ENCODE peak calls at places on chromosomes 13 and 19, in seven cellular contexts. U, G, T, R, K, L and Z are unnamed samples.

GRCh38 chr19:48556163-48556562 is 4.2 kb downstream of the SULT2B1 start:
- DNase-seq in U (no peak), G (no peak), T (no peak), R (peak; percentile 31), K (no peak), L (peak; percentile 50), Z (no peak)

GRCh38 chr19:19613456-19613855 is 5.0 kb downstream of the PBX4 start:
- DNase-seq in U (no peak), G (no peak), T (no peak), R (no peak), K (no peak), L (no peak), Z (no peak)

GRCh38 chr13:99984463-99985242 is 3.1 kb downstream of the ZIC2 start:
- DNase-seq in U (no peak), G (no peak), T (no peak), R (no peak), K (no peak), L (no peak), Z (no peak)

GRCh38 chr19:40862333-40862732 is 12.1 kb upstream of the CYP2A6 start:
- DNase-seq in U (no peak), G (no peak), T (no peak), R (no peak), K (no peak), L (no peak), Z (no peak)

GRCh38 chr13:34869737-34870136 is 72.3 kb upstream of the NBEA start:
- DNase-seq in U (no peak), G (no peak), T (no peak), R (no peak), K (no peak), L (no peak), Z (no peak)

GRCh38 chr19:343941-344624 is 513 bp downstream of the MIER2 start:
- DNase-seq in U (no peak), G (peak; percentile 20), T (no peak), R (peak; percentile 96), K (peak; percentile 72), L (peak; percentile 70), Z (peak; percentile 82)

GRCh38 chr19:29606420-29606747 is 301 bp downstream of the POP4 start:
- DNase-seq in U (no peak), G (no peak), T (no peak), R (no peak), K (no peak), L (peak; percentile 57), Z (peak; percentile 79)

GRCh38 chr13:88071371-88071770 is 400.2 kb downstream of the SLITRK5 start:
- DNase-seq in U (no peak), G (no peak), T (no peak), R (no peak), K (no peak), L (no peak), Z (no peak)

GRCh38 chr19:50906217-50906616 is 5.0 kb downstream of the KLK4 start:
- DNase-seq in U (no peak), G (no peak), T (no peak), R (peak; percentile 67), K (peak; percentile 67), L (no peak), Z (no peak)

GRCh38 chr13:75423383-75423782 is 58.6 kb downstream of the TBC1D4 start:
- DNase-seq in U (no peak), G (no peak), T (no peak), R (no peak), K (no peak), L (no peak), Z (no peak)

GRCh38 chr19:19547674-19548345 is 9.7 kb downstream of the CILP2 start:
- DNase-seq in U (peak; percentile 42), G (no peak), T (no peak), R (no peak), K (no peak), L (no peak), Z (no peak)

GRCh38 chr19:18425515-18426415 is 6.6 kb downstream of the SSBP4 start:
- DNase-seq in U (peak; percentile 75), G (no peak), T (no peak), R (no peak), K (no peak), L (peak; percentile 90), Z (peak; percentile 91)

GRCh38 chr19:16462757-16463250 is 9.0 kb downstream of the EPS15L1 start:
- DNase-seq in U (no peak), G (no peak), T (no peak), R (no peak), K (no peak), L (peak; percentile 91), Z (no peak)

GRCh38 chr13:109348514-109349340 is 437.7 kb downstream of the IRS2 start:
- DNase-seq in U (no peak), G (no peak), T (no peak), R (no peak), K (no peak), L (peak; percentile 37), Z (no peak)

GRCh38 chr13:51000576-51001260 is 91.1 kb downstream of the RNASEH2B start:
- DNase-seq in U (peak; percentile 46), G (no peak), T (peak; percentile 40), R (no peak), K (no peak), L (no peak), Z (no peak)

GRCh38 chr13:99484405-99484981 is 16.8 kb upstream of the TM9SF2 start:
- DNase-seq in U (no peak), G (no peak), T (no peak), R (no peak), K (no peak), L (no peak), Z (no peak)

GRCh38 chr13:46662690-46663089 is 109.7 kb downstream of the LRCH1 start:
- DNase-seq in U (no peak), G (no peak), T (no peak), R (no peak), K (no peak), L (no peak), Z (no peak)

GRCh38 chr19:1840541-1841115 is 7.7 kb downstream of the REXO1 start:
- DNase-seq in U (peak; percentile 57), G (no peak), T (no peak), R (no peak), K (no peak), L (no peak), Z (no peak)

GRCh38 chr13:28684257-28684656 is 25.3 kb downstream of the POMP start:
- DNase-seq in U (no peak), G (no peak), T (no peak), R (peak; percentile 68), K (no peak), L (no peak), Z (no peak)

GRCh38 chr13:62702502-62702901 is 1286.9 kb upstream of the PCDH20 start:
- DNase-seq in U (no peak), G (no peak), T (no peak), R (no peak), K (no peak), L (no peak), Z (no peak)

GRCh38 chr13:32426191-32426980 is 1.5 kb downstream of the N4BP2L1 start:
- DNase-seq in U (no peak), G (no peak), T (no peak), R (no peak), K (no peak), L (no peak), Z (no peak)

GRCh38 chr13:47747901-47748300 is 253.2 kb downstream of the SUCLA2 start:
- DNase-seq in U (no peak), G (no peak), T (no peak), R (no peak), K (no peak), L (no peak), Z (no peak)

GRCh38 chr13:21583496-21583895 is 20.5 kb downstream of the MICU2 start:
- DNase-seq in U (no peak), G (no peak), T (no peak), R (peak; percentile 33), K (no peak), L (no peak), Z (no peak)

GRCh38 chr13:49533586-49534269 is 38.0 kb downstream of the PHF11 start:
- DNase-seq in U (no peak), G (no peak), T (no peak), R (no peak), K (no peak), L (no peak), Z (no peak)

GRCh38 chr19:4375164-4375619 is 25.2 kb downstream of the SH3GL1 start:
- DNase-seq in U (no peak), G (no peak), T (no peak), R (peak; percentile 68), K (no peak), L (no peak), Z (peak; percentile 81)

GRCh38 chr19:51422053-51422448 is 4.6 kb upstream of the SIGLEC10 start:
- DNase-seq in U (peak; percentile 86), G (peak; percentile 59), T (peak; percentile 22), R (peak; percentile 96), K (peak; percentile 98), L (peak; percentile 57), Z (peak; percentile 96)

GRCh38 chr13:33543631-33544030 is 258.1 kb upstream of the STARD13 start:
- DNase-seq in U (no peak), G (no peak), T (no peak), R (no peak), K (no peak), L (no peak), Z (no peak)

GRCh38 chr19:13637664-13638063 is 126.7 kb upstream of the MRI1 start:
- DNase-seq in U (no peak), G (no peak), T (no peak), R (no peak), K (no peak), L (no peak), Z (no peak)

GRCh38 chr19:6087074-6087506 is 23.2 kb downstream of the RFX2 start:
- DNase-seq in U (no peak), G (no peak), T (no peak), R (no peak), K (no peak), L (no peak), Z (no peak)

GRCh38 chr19:3471954-3472655 is 8.2 kb downstream of the SMIM24 start:
- DNase-seq in U (peak; percentile 58), G (no peak), T (no peak), R (peak; percentile 68), K (peak; percentile 81), L (no peak), Z (no peak)

GRCh38 chr19:30406220-30406944 is 34.2 kb downstream of the ZNF536 start:
- DNase-seq in U (peak; percentile 33), G (no peak), T (peak; percentile 1), R (peak; percentile 69), K (no peak), L (no peak), Z (no peak)

GRCh38 chr19:29247051-29247450 is 34.1 kb upstream of the UQCRFS1 start:
- DNase-seq in U (no peak), G (no peak), T (no peak), R (no peak), K (no peak), L (no peak), Z (no peak)

GRCh38 chr19:12828494-12828893 is 5.9 kb downstream of the RTBDN start:
- DNase-seq in U (no peak), G (no peak), T (no peak), R (peak; percentile 78), K (peak; percentile 62), L (no peak), Z (no peak)

GRCh38 chr13:75481176-75482069 is 546 bp downstream of the TBC1D4 start:
- DNase-seq in U (peak; percentile 46), G (no peak), T (no peak), R (peak; percentile 35), K (peak; percentile 79), L (no peak), Z (peak; percentile 87)

GRCh38 chr13:46473806-46474205 is 79.2 kb upstream of the LRCH1 start:
- DNase-seq in U (no peak), G (no peak), T (no peak), R (no peak), K (no peak), L (no peak), Z (no peak)

GRCh38 chr19:13181747-13182388 is 31.7 kb downstream of the IER2 start:
- DNase-seq in U (peak; percentile 77), G (no peak), T (peak; percentile 58), R (peak; percentile 24), K (peak; percentile 63), L (peak; percentile 49), Z (peak; percentile 88)